ENCODE peak calls at places on chromosomes 16 and 17, in six cellular contexts. S, X, Y, O, C and T are unnamed samples.

GRCh38 chr16:6753553-6753952 is 579.1 kb upstream of the RBFOX1 start:
- DNase-seq in S (no peak), X (no peak), Y (no peak), O (no peak), C (no peak), T (no peak)

GRCh38 chr17:20306924-20307323 is 160.4 kb downstream of the LGALS9B start:
- DNase-seq in S (no peak), X (no peak), Y (no peak), O (no peak), C (no peak), T (no peak)

GRCh38 chr17:41417576-41418015 is 6.8 kb downstream of the KRT37 start:
- DNase-seq in S (peak), X (no peak), Y (peak), O (no peak), C (no peak), T (no peak)

GRCh38 chr16:18932243-18932997 is 6.2 kb upstream of the SMG1 start:
- DNase-seq in S (no peak), X (peak), Y (peak), O (peak), C (no peak), T (peak)

GRCh38 chr17:1073241-1073962 is 76.5 kb downstream of the TIMM22 start:
- DNase-seq in S (no peak), X (no peak), Y (no peak), O (no peak), C (no peak), T (no peak)

GRCh38 chr16:71474864-71475263 is 12.8 kb upstream of the ZNF23 start:
- DNase-seq in S (no peak), X (no peak), Y (peak), O (no peak), C (no peak), T (peak)

GRCh38 chr16:1678500-1679098 is 520 bp downstream of the JPT2 start:
- DNase-seq in S (peak), X (no peak), Y (peak), O (peak), C (peak), T (no peak)

GRCh38 chr17:55402374-55402773 is 19.3 kb downstream of the MMD start:
- DNase-seq in S (no peak), X (no peak), Y (no peak), O (no peak), C (no peak), T (no peak)

GRCh38 chr17:7561589-7562207 is at the start of gene SENP3:
- DNase-seq in S (peak), X (no peak), Y (peak), O (peak), C (peak), T (peak)

GRCh38 chr17:78865682-78866390 is 25.2 kb upstream of the USP36 start:
- DNase-seq in S (peak), X (peak), Y (peak), O (peak), C (peak), T (peak)

GRCh38 chr17:50151937-50152547 is 1.6 kb upstream of the PPP1R9B start:
- DNase-seq in S (peak), X (no peak), Y (peak), O (peak), C (peak), T (no peak)

GRCh38 chr16:80985611-80986010 is 21.1 kb downstream of the CMC2 start:
- DNase-seq in S (no peak), X (no peak), Y (no peak), O (no peak), C (no peak), T (no peak)

GRCh38 chr17:3479988-3480387 is 4.2 kb downstream of the ASPA start:
- DNase-seq in S (no peak), X (no peak), Y (no peak), O (no peak), C (no peak), T (no peak)

GRCh38 chr17:3472137-3472536 is 518 bp upstream of the SPATA22 start:
- DNase-seq in S (no peak), X (no peak), Y (no peak), O (no peak), C (no peak), T (no peak)

GRCh38 chr17:3475155-3475808 is 515 bp upstream of the ASPA start:
- DNase-seq in S (no peak), X (no peak), Y (no peak), O (no peak), C (no peak), T (no peak)

GRCh38 chr17:3474212-3474611 is 1.6 kb upstream of the ASPA start:
- DNase-seq in S (no peak), X (no peak), Y (no peak), O (no peak), C (no peak), T (no peak)

DNA sequence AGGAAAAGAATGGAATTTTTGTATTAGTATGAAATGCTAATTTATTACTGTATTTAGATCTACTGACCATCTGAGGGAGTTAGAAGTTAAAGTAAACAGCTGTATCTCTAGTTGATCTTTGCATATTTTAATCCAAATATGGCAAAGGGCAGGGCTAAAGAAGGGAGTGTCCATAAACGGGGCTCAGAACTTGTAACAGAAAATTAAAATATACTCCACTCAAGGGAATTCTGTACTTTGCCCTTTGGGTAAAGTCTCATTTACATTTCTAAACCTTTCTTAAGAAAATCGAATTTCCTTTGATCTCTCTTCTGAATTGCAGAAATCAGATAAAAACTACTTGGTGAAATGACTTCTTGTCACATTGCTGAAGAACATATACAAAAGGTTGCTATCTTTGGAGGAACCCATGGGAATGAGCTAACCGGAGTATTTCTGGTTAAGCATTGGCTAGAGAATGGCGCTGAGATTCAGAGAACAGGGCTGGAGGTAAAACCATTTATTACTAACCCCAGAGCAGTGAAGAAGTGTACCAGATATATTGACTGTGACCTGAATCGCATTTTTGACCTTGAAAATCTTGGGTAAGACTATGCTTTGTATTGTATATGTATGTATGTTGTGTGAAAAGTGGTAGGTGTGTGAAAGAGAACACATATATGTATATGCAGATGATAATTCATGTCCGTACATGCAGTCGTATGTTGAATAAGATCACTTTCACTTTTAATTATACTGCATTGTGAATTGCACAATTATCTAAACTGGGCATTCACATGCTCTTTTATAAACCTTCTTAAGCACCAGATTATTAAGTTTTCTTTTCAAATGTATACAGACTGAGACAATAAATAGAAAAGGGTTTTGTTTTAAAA is at the start of gene ASPA:
- DNase-seq in S (no peak), X (no peak), Y (no peak), O (no peak), C (no peak), T (no peak)
- H3K4me3 ChIP-seq in S (no peak), X (peak), Y (peak), O (no peak), C (no peak), T (no peak)

GRCh38 chr16:10877472-10877946 is 507 bp downstream of the CIITA start:
- DNase-seq in S (peak), X (no peak), Y (no peak), O (no peak), C (no peak), T (no peak)
- H3K4me3 ChIP-seq in S (peak), X (peak), Y (no peak), O (no peak), C (no peak), T (no peak)

DNA sequence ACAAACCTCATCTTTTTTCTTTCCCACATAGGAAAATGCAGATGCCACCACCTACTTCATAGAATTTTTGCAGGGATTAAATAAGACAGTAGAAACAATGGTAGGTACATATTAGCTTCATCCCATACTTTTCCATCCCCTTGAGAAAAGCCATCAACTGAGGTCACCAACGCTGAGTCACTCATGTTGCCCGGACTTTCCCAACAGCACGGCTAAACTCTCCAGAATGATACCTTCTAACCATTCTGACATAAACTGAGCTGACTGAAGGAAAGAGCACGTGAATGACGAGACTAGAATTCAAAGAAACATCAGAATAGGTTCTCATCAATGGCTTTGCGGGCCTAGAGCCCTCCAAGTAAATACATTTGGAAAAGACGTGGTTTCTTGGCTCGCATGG is 146.0 kb upstream of the RCVRN start:
- DNase-seq in S (no peak), X (no peak), Y (no peak), O (no peak), C (no peak), T (no peak)
- H3K4me3 ChIP-seq in S (no peak), X (no peak), Y (no peak), O (no peak), C (no peak), T (no peak)

DNA sequence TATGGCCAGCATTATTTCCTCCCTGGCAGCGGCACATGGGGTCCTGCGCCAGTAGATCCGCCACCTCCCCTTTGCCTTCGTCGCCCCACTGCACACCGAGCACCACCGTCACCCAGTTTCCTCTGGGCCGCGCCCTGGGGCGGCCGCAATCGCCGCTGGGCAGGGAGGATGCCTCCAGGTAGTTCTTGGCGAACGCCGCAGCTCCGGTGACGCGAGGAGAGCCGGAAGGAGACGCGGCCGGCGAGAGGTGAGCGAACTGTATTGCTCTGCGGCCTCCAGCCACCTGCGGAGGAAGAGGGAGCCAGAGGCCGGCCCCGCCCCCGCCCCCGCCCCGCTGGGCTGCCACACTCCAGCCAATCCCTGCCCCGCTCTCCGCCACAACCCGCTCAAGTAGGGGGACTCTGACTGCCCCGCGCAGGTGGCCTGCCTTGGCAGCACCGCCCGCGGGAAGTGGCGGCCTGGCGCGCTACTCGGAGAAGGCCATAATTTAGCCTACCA is 11.8 kb upstream of the SLFN13 start:
- DNase-seq in S (peak), X (no peak), Y (no peak), O (peak), C (peak), T (no peak)
- H3K4me3 ChIP-seq in S (peak), X (peak), Y (no peak), O (no peak), C (no peak), T (no peak)

GRCh38 chr17:51155416-51155815 is 2.1 kb downstream of the NME1 start:
- DNase-seq in S (no peak), X (no peak), Y (no peak), O (no peak), C (no peak), T (no peak)
- H3K4me3 ChIP-seq in S (peak), X (no peak), Y (no peak), O (peak), C (no peak), T (no peak)

GRCh38 chr17:82095777-82096708 is 2.0 kb downstream of the FASN start:
- DNase-seq in S (no peak), X (no peak), Y (no peak), O (no peak), C (no peak), T (no peak)
- H3K4me3 ChIP-seq in S (peak), X (peak), Y (peak), O (peak), C (no peak), T (peak)

DNA sequence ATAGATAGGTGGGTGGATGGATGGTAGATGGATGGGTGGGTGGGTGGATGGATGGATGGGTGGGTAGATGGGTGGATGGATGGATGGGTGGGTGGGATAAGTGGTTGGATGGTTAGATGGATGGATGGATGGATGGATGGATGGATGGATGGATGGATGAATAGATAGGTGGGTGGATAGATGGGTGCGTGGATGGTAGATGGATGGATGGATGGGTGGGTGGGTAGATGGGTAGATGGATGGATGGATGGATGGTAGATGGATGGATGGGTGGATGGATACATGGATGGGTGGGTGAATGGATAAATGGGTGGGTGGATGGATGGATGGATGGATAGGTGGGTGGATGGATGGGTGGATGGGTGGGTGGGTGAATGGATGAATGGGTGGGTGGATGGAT is 50.0 kb upstream of the FASN start:
- DNase-seq in S (no peak), X (no peak), Y (no peak), O (no peak), C (no peak), T (no peak)
- H3K4me3 ChIP-seq in S (no peak), X (no peak), Y (no peak), O (no peak), C (no peak), T (no peak)

DNA sequence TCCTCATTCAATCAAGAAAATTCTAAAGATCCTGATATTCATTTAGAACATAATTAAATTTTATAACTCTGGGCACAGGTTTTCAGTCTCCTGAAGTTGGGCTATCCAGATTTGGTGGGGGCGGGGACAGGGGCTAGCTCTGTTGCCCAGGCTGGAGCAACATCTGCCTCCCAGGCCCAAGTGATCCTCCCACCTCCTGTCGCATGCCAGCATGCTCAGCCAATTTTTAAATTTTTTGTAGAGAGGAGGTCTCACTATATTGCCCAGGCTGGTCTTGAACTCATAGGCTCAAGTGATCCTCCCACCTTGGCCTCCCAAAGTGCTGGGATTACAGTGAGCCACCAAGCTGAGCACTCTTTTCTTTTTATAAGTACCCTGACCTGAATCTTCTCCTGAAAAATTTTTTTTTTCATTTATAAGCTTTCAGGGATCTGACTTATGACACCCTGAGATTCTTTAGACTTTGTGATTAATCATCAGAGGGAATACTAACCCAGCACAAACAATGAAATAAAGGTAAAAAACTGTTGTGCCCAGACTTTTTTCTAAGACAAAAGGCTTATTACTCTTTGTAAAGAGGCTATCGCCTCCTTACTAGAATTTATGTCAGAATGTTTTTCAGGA is 62.6 kb downstream of the TUBD1 start:
- DNase-seq in S (no peak), X (no peak), Y (peak), O (no peak), C (no peak), T (no peak)
- H3K4me3 ChIP-seq in S (peak), X (no peak), Y (no peak), O (no peak), C (no peak), T (peak)